ENCODE peak calls at places on chromosomes 4 and X, in four cellular contexts. O, J, W and L are unnamed samples.

GRCh38 chrX:66602381-66602938 is 36.4 kb downstream of the EDA2R start:
- DNase-seq in W (no peak), O (no peak), J (no peak), L (no peak)

GRCh38 chrX:10519278-10519677 is 101.1 kb downstream of the MID1 start:
- DNase-seq in J (no peak), O (no peak), W (no peak), L (no peak)

GRCh38 chr4:10383417-10383816 is 73.8 kb downstream of the ZNF518B start:
- DNase-seq in O (no peak), J (no peak), W (no peak), L (no peak)

GRCh38 chr4:92636038-92636825 is 332.5 kb downstream of the GRID2 start:
- DNase-seq in J (no peak), W (no peak), O (no peak), L (no peak)

GRCh38 chr4:48290146-48290772 is 20.6 kb upstream of the TEC start:
- DNase-seq in J (no peak), W (no peak), O (no peak), L (peak)

GRCh38 chr4:32826169-32826568 is 2106.0 kb downstream of the PCDH7 start:
- DNase-seq in J (no peak), W (no peak), O (no peak), L (no peak)

GRCh38 chr4:182496392-182496791 is 253.2 kb downstream of the TENM3 start:
- DNase-seq in O (no peak), W (no peak), J (no peak), L (no peak)

GRCh38 chr4:6925357-6925836 is 15.8 kb downstream of the TBC1D14 start:
- DNase-seq in W (no peak), O (no peak), J (no peak), L (no peak)

GRCh38 chr4:123783091-123783765 is 386.6 kb downstream of the SPRY1 start:
- DNase-seq in O (no peak), J (no peak), W (no peak), L (no peak)

GRCh38 chrX:52271212-52271611 is 86.5 kb downstream of the MAGED4 start:
- DNase-seq in W (no peak), J (no peak), O (no peak), L (no peak)

GRCh38 chrX:106437407-106437806 is 174.4 kb upstream of the RADX start:
- DNase-seq in O (no peak), W (no peak), J (no peak), L (no peak)

GRCh38 chr4:103091601-103092223 is 7.9 kb downstream of the BDH2 start:
- DNase-seq in J (no peak), W (peak), O (peak), L (peak)

GRCh38 chr4:159577241-159577640 is 474.4 kb downstream of the RAPGEF2 start:
- DNase-seq in J (no peak), W (no peak), O (no peak), L (no peak)

GRCh38 chrX:19487520-19488200 is 27.6 kb downstream of the MAP3K15 start:
- DNase-seq in W (no peak), O (no peak), J (no peak), L (no peak)

GRCh38 chrX:53084043-53084570 is 1.9 kb downstream of the TSPYL2 start:
- DNase-seq in J (no peak), W (no peak), O (no peak), L (no peak)

GRCh38 chrX:147828719-147829118 is 83.0 kb upstream of the FMR1 start:
- DNase-seq in O (no peak), W (no peak), J (no peak), L (no peak)

GRCh38 chr4:64405761-64406160 is 3.5 kb downstream of the TECRL start:
- DNase-seq in O (no peak), J (no peak), W (no peak), L (no peak)

GRCh38 chrX:32045149-32045548 is 973.3 kb upstream of the FTHL17 start:
- DNase-seq in W (no peak), J (no peak), O (no peak), L (no peak)

GRCh38 chr4:139825523-139826014 is 159.9 kb downstream of the MGST2 start:
- DNase-seq in W (peak), J (no peak), O (no peak), L (no peak)

GRCh38 chr4:151012836-151013235 is 2.2 kb downstream of the LRBA start:
- DNase-seq in J (no peak), O (no peak), W (no peak), L (no peak)

GRCh38 chrX:139224953-139225665 is 305.4 kb upstream of the F9 start:
- DNase-seq in O (no peak), W (no peak), J (no peak), L (no peak)

GRCh38 chr4:186854256-186854655 is 130.6 kb upstream of the FAT1 start:
- DNase-seq in J (no peak), O (no peak), W (no peak), L (no peak)

GRCh38 chr4:151417164-151417571 is 8.2 kb downstream of the FHIP1A start:
- DNase-seq in J (no peak), W (no peak), O (no peak), L (no peak)

GRCh38 chrX:56068274-56068758 is 163.8 kb upstream of the KLF8 start:
- DNase-seq in W (no peak), O (no peak), J (no peak), L (no peak)

GRCh38 chr4:188006285-188006848 is 10.8 kb downstream of the ZFP42 start:
- DNase-seq in W (no peak), O (no peak), J (no peak), L (no peak)

GRCh38 chr4:150582101-150582565 is at the start of gene MAB21L2:
- DNase-seq in W (no peak), J (no peak), O (no peak), L (no peak)